ENCODE peak calls at places on chromosomes 4 and X, in seven cellular contexts. One of them, this sample, is unnamed.

GRCh38 chr4:22625301-22625700 is 67.4 kb upstream of the GBA3 start:
- DNase-seq in Panc1: no peak
- DNase-seq in tibial artery: no peak
- DNase-seq in astrocyte of the spinal cord: no peak
- DNase-seq in fibroblast of villous mesenchyme: no peak
- DNase-seq in mesendoderm: peak; percentile 95
- DNase-seq in right lobe of liver: no peak
- DNase-seq in this sample: no peak

GRCh38 chrX:86039625-86040568 is 7.5 kb downstream of the CHM start:
- DNase-seq in fibroblast of villous mesenchyme: no peak
- DNase-seq in Panc1: no peak
- DNase-seq in right lobe of liver: peak; percentile 53
- DNase-seq in tibial artery: no peak
- DNase-seq in mesendoderm: no peak
- DNase-seq in astrocyte of the spinal cord: no peak
- DNase-seq in this sample: no peak

GRCh38 chr4:121181493-121181892 is 17.4 kb upstream of the TNIP3 start:
- DNase-seq in Panc1: no peak
- DNase-seq in mesendoderm: no peak
- DNase-seq in astrocyte of the spinal cord: no peak
- DNase-seq in right lobe of liver: no peak
- DNase-seq in tibial artery: no peak
- DNase-seq in fibroblast of villous mesenchyme: no peak
- DNase-seq in this sample: no peak

GRCh38 chrX:130110379-130111219 is at the start of gene ELF4:
- DNase-seq in Panc1: no peak
- DNase-seq in fibroblast of villous mesenchyme: peak; percentile 61
- DNase-seq in tibial artery: peak; percentile 71
- DNase-seq in mesendoderm: peak; percentile 45
- DNase-seq in astrocyte of the spinal cord: peak; percentile 43
- DNase-seq in right lobe of liver: no peak
- DNase-seq in this sample: no peak

GRCh38 chr4:107801766-107802211 is 22.9 kb upstream of the SGMS2 start:
- DNase-seq in fibroblast of villous mesenchyme: peak; percentile 54
- DNase-seq in tibial artery: no peak
- DNase-seq in right lobe of liver: no peak
- DNase-seq in mesendoderm: no peak
- DNase-seq in Panc1: no peak
- DNase-seq in astrocyte of the spinal cord: peak; percentile 79
- DNase-seq in this sample: peak; percentile 61

GRCh38 chr4:118918388-118918787 is 29.7 kb downstream of the SYNPO2 start:
- DNase-seq in Panc1: no peak
- DNase-seq in mesendoderm: peak; percentile 63
- DNase-seq in tibial artery: no peak
- DNase-seq in right lobe of liver: no peak
- DNase-seq in astrocyte of the spinal cord: peak; percentile 93
- DNase-seq in fibroblast of villous mesenchyme: peak; percentile 80
- DNase-seq in this sample: no peak

GRCh38 chr4:179467890-179468289 is 2025.7 kb upstream of the AGA start:
- DNase-seq in fibroblast of villous mesenchyme: no peak
- DNase-seq in tibial artery: no peak
- DNase-seq in Panc1: no peak
- DNase-seq in right lobe of liver: no peak
- DNase-seq in astrocyte of the spinal cord: no peak
- DNase-seq in mesendoderm: no peak
- DNase-seq in this sample: no peak

GRCh38 chr4:46388860-46389259 is 1.1 kb downstream of the GABRA2 start:
- DNase-seq in tibial artery: no peak
- DNase-seq in fibroblast of villous mesenchyme: peak; percentile 4
- DNase-seq in mesendoderm: no peak
- DNase-seq in astrocyte of the spinal cord: no peak
- DNase-seq in Panc1: no peak
- DNase-seq in right lobe of liver: no peak
- DNase-seq in this sample: no peak

GRCh38 chr4:67700119-67700873 is 659 bp downstream of the UBA6 start:
- DNase-seq in mesendoderm: no peak
- DNase-seq in Panc1: no peak
- DNase-seq in astrocyte of the spinal cord: peak; percentile 50
- DNase-seq in tibial artery: no peak
- DNase-seq in right lobe of liver: no peak
- DNase-seq in fibroblast of villous mesenchyme: peak; percentile 51
- DNase-seq in this sample: peak; percentile 38

GRCh38 chr4:81445196-81445595 is 26.5 kb downstream of the RASGEF1B start:
- DNase-seq in astrocyte of the spinal cord: no peak
- DNase-seq in mesendoderm: no peak
- DNase-seq in Panc1: no peak
- DNase-seq in right lobe of liver: no peak
- DNase-seq in fibroblast of villous mesenchyme: no peak
- DNase-seq in tibial artery: no peak
- DNase-seq in this sample: no peak

GRCh38 chr4:168759321-168759720 is 250.7 kb downstream of the CBR4 start:
- DNase-seq in astrocyte of the spinal cord: no peak
- DNase-seq in tibial artery: no peak
- DNase-seq in right lobe of liver: no peak
- DNase-seq in fibroblast of villous mesenchyme: no peak
- DNase-seq in Panc1: no peak
- DNase-seq in mesendoderm: no peak
- DNase-seq in this sample: no peak

GRCh38 chrX:19375546-19375945 is 31.8 kb downstream of the PDHA1 start:
- DNase-seq in astrocyte of the spinal cord: no peak
- DNase-seq in tibial artery: no peak
- DNase-seq in mesendoderm: no peak
- DNase-seq in Panc1: no peak
- DNase-seq in fibroblast of villous mesenchyme: no peak
- DNase-seq in right lobe of liver: no peak
- DNase-seq in this sample: no peak

GRCh38 chr4:15241946-15242345 is 185.9 kb upstream of the C1QTNF7 start:
- DNase-seq in astrocyte of the spinal cord: no peak
- DNase-seq in right lobe of liver: no peak
- DNase-seq in tibial artery: no peak
- DNase-seq in fibroblast of villous mesenchyme: no peak
- DNase-seq in Panc1: no peak
- DNase-seq in mesendoderm: no peak
- DNase-seq in this sample: no peak

GRCh38 chrX:40174594-40175415 is 77.0 kb upstream of the BCOR start:
- DNase-seq in right lobe of liver: peak; percentile 65
- DNase-seq in fibroblast of villous mesenchyme: peak; percentile 64
- DNase-seq in tibial artery: peak; percentile 72
- DNase-seq in astrocyte of the spinal cord: peak; percentile 56
- DNase-seq in mesendoderm: peak; percentile 69
- DNase-seq in Panc1: no peak
- DNase-seq in this sample: no peak

GRCh38 chr4:42282081-42282901 is 115.0 kb upstream of the SHISA3 start:
- DNase-seq in astrocyte of the spinal cord: peak; percentile 77
- DNase-seq in Panc1: no peak
- DNase-seq in fibroblast of villous mesenchyme: peak; percentile 72
- DNase-seq in tibial artery: no peak
- DNase-seq in right lobe of liver: no peak
- DNase-seq in mesendoderm: peak; percentile 88
- DNase-seq in this sample: no peak

GRCh38 chrX:72100824-72101351 is 30.8 kb downstream of the RTL5 start:
- DNase-seq in astrocyte of the spinal cord: no peak
- DNase-seq in right lobe of liver: no peak
- DNase-seq in Panc1: no peak
- DNase-seq in fibroblast of villous mesenchyme: no peak
- DNase-seq in tibial artery: no peak
- DNase-seq in mesendoderm: no peak
- DNase-seq in this sample: peak; percentile 46

DNA sequence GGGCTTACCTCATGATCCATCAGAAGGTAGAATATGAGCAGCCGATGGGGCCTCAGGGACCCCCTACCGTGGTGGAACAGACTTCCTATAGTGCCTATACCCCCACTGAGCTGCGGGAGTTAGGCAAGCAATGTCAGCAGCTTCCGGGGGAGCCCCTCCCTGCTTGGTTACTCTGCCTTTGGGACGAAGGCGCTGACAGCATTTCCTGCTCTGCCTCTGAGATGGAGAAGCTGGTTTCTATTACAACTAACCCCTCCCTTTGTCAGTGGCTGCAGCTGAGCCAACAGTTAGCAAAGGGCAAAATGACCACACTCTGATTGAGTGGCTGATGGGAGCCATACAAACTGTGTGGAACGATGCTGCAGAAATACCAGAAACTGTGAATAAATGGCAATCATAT is 430.7 kb downstream of the IDS start:
- DNase-seq in right lobe of liver: no peak
- DNase-seq in fibroblast of villous mesenchyme: peak; percentile 10
- DNase-seq in astrocyte of the spinal cord: peak; percentile 55
- DNase-seq in tibial artery: no peak
- DNase-seq in mesendoderm: peak; percentile 1
- DNase-seq in Panc1: no peak
- DNase-seq in this sample: no peak
- H3K4me3 ChIP-seq in right lobe of liver: no peak overlapping the region
- H3K4me3 ChIP-seq in fibroblast of villous mesenchyme: no peak overlapping the region
- H3K4me3 ChIP-seq in astrocyte of the spinal cord: no peak overlapping the region
- H3K4me3 ChIP-seq in tibial artery: no peak overlapping the region
- H3K4me3 ChIP-seq in mesendoderm: no peak overlapping the region
- H3K4me3 ChIP-seq in Panc1: no peak overlapping the region
- H3K4me3 ChIP-seq in this sample: no peak overlapping the region

GRCh38 chr4:6695660-6696581 is 2.2 kb downstream of the S100P start:
- DNase-seq in Panc1: no peak
- DNase-seq in right lobe of liver: peak; percentile 89
- DNase-seq in tibial artery: no peak
- DNase-seq in astrocyte of the spinal cord: no peak
- DNase-seq in mesendoderm: no peak
- DNase-seq in fibroblast of villous mesenchyme: peak; percentile 69
- DNase-seq in this sample: peak; percentile 60
- H3K4me3 ChIP-seq in Panc1: no peak overlapping the region
- H3K4me3 ChIP-seq in right lobe of liver: no peak overlapping the region
- H3K4me3 ChIP-seq in tibial artery: no peak overlapping the region
- H3K4me3 ChIP-seq in astrocyte of the spinal cord: no peak overlapping the region
- H3K4me3 ChIP-seq in mesendoderm: no peak overlapping the region
- H3K4me3 ChIP-seq in fibroblast of villous mesenchyme: no peak overlapping the region
- H3K4me3 ChIP-seq in this sample: no peak overlapping the region

GRCh38 chr4:142402925-142403324 is 443.2 kb downstream of the INPP4B start:
- DNase-seq in astrocyte of the spinal cord: no peak
- DNase-seq in right lobe of liver: no peak
- DNase-seq in mesendoderm: no peak
- DNase-seq in tibial artery: no peak
- DNase-seq in Panc1: no peak
- DNase-seq in fibroblast of villous mesenchyme: no peak
- DNase-seq in this sample: no peak
- H3K4me3 ChIP-seq in astrocyte of the spinal cord: no peak overlapping the region
- H3K4me3 ChIP-seq in right lobe of liver: no peak overlapping the region
- H3K4me3 ChIP-seq in mesendoderm: no peak overlapping the region
- H3K4me3 ChIP-seq in tibial artery: no peak overlapping the region
- H3K4me3 ChIP-seq in Panc1: no peak overlapping the region
- H3K4me3 ChIP-seq in fibroblast of villous mesenchyme: no peak overlapping the region
- H3K4me3 ChIP-seq in this sample: no peak overlapping the region

DNA sequence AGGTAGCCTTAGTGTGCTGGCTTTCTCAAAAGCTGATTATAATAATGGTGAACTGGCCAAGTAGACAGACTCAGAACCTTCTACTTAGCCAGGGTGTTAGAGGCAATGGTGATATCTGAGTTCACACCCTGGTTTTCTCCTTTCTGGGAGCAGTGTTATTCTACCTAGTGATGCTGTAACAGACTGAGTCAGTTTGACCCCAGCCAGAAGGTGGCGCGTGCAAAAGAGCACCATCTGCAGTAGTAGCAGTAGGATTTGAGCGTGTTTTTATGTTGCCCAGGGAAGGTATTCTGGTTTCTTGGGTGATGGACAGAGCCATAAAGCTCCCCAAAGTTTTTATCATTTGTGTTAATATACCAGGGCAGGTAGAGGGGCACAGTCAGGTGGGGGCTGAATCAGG is 143.8 kb upstream of the CPXCR1 start:
- DNase-seq in fibroblast of villous mesenchyme: no peak
- DNase-seq in mesendoderm: peak; percentile 0
- DNase-seq in right lobe of liver: no peak
- DNase-seq in tibial artery: no peak
- DNase-seq in Panc1: no peak
- DNase-seq in astrocyte of the spinal cord: no peak
- DNase-seq in this sample: no peak
- H3K4me3 ChIP-seq in fibroblast of villous mesenchyme: no peak overlapping the region
- H3K4me3 ChIP-seq in mesendoderm: no peak overlapping the region
- H3K4me3 ChIP-seq in right lobe of liver: no peak overlapping the region
- H3K4me3 ChIP-seq in tibial artery: no peak overlapping the region
- H3K4me3 ChIP-seq in Panc1: no peak overlapping the region
- H3K4me3 ChIP-seq in astrocyte of the spinal cord: no peak overlapping the region
- H3K4me3 ChIP-seq in this sample: no peak overlapping the region

GRCh38 chr4:48898733-48899431 is 7.7 kb downstream of the OCIAD2 start:
- DNase-seq in mesendoderm: no peak
- DNase-seq in fibroblast of villous mesenchyme: peak; percentile 7
- DNase-seq in tibial artery: no peak
- DNase-seq in right lobe of liver: no peak
- DNase-seq in Panc1: no peak
- DNase-seq in astrocyte of the spinal cord: peak; percentile 52
- DNase-seq in this sample: no peak

GRCh38 chr4:48899950-48900349 is 6.6 kb downstream of the OCIAD2 start:
- DNase-seq in right lobe of liver: no peak
- DNase-seq in mesendoderm: no peak
- DNase-seq in astrocyte of the spinal cord: peak; percentile 86
- DNase-seq in fibroblast of villous mesenchyme: peak; percentile 39
- DNase-seq in Panc1: no peak
- DNase-seq in tibial artery: no peak
- DNase-seq in this sample: no peak

GRCh38 chr4:48896845-48897244 is 9.7 kb downstream of the OCIAD2 start:
- DNase-seq in fibroblast of villous mesenchyme: peak; percentile 14
- DNase-seq in Panc1: no peak
- DNase-seq in astrocyte of the spinal cord: no peak
- DNase-seq in mesendoderm: no peak
- DNase-seq in tibial artery: no peak
- DNase-seq in right lobe of liver: no peak
- DNase-seq in this sample: no peak

GRCh38 chr4:48901196-48901595 is 5.4 kb downstream of the OCIAD2 start:
- DNase-seq in Panc1: no peak
- DNase-seq in astrocyte of the spinal cord: no peak
- DNase-seq in tibial artery: no peak
- DNase-seq in fibroblast of villous mesenchyme: no peak
- DNase-seq in right lobe of liver: no peak
- DNase-seq in mesendoderm: no peak
- DNase-seq in this sample: no peak

GRCh38 chr4:48899432-48899749 is 7.2 kb downstream of the OCIAD2 start:
- DNase-seq in fibroblast of villous mesenchyme: no peak
- DNase-seq in Panc1: no peak
- DNase-seq in tibial artery: no peak
- DNase-seq in astrocyte of the spinal cord: no peak
- DNase-seq in right lobe of liver: no peak
- DNase-seq in mesendoderm: no peak
- DNase-seq in this sample: no peak
- H3K4me3 ChIP-seq in fibroblast of villous mesenchyme: no peak overlapping the region
- H3K4me3 ChIP-seq in Panc1: no peak overlapping the region
- H3K4me3 ChIP-seq in tibial artery: no peak overlapping the region
- H3K4me3 ChIP-seq in astrocyte of the spinal cord: no peak overlapping the region
- H3K4me3 ChIP-seq in right lobe of liver: no peak overlapping the region
- H3K4me3 ChIP-seq in mesendoderm: no peak overlapping the region
- H3K4me3 ChIP-seq in this sample: no peak overlapping the region

DNA sequence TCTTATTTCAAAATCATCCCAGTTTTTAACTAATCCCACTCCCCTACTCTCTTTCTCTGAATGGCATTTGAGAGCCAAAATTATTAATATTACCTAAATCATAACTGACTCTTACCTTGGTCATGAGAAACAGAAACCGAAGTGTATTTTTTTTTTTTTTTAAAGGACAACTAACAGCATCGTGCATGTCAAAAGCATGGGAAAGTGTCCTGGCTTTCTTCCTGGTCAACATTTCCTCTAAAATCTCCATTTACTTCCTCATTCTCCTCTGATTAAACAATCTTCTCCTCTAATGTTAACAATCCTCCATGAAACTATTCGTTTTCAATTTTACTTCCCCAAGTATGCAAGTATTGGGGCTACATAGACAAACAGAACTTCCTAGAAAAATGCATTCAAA is 2.1 kb upstream of the STS start:
- DNase-seq in tibial artery: no peak
- DNase-seq in fibroblast of villous mesenchyme: peak; percentile 32
- DNase-seq in mesendoderm: no peak
- DNase-seq in Panc1: no peak
- DNase-seq in right lobe of liver: no peak
- DNase-seq in astrocyte of the spinal cord: no peak
- DNase-seq in this sample: no peak
- H3K4me3 ChIP-seq in tibial artery: no peak overlapping the region
- H3K4me3 ChIP-seq in fibroblast of villous mesenchyme: no peak overlapping the region
- H3K4me3 ChIP-seq in mesendoderm: no peak overlapping the region
- H3K4me3 ChIP-seq in Panc1: no peak overlapping the region
- H3K4me3 ChIP-seq in right lobe of liver: no peak overlapping the region
- H3K4me3 ChIP-seq in astrocyte of the spinal cord: no peak overlapping the region
- H3K4me3 ChIP-seq in this sample: no peak overlapping the region